ENCODE peak calls at places on chromosome 15, in five cellular contexts. H is HepG2, J is HCT116, O is K562, T is GM12878. Z is an unnamed sample.

GRCh38 chr15:36185438-36185837 is 394.0 kb upstream of the CDIN1 start:
- DNase-seq in H (no peak), O (no peak), J (no peak), T (no peak), Z (no peak)

GRCh38 chr15:70613259-70613658 is 150.1 kb downstream of the UACA start:
- DNase-seq in J (no peak), T (no peak), O (no peak), H (no peak), Z (no peak)

GRCh38 chr15:70512772-70513362 is 250.5 kb downstream of the UACA start:
- DNase-seq in H (peak; percentile 47), J (peak; percentile 71), T (no peak), O (peak; percentile 79), Z (peak; percentile 80)

GRCh38 chr15:66405605-66406004 is 18.9 kb downstream of the MAP2K1 start:
- DNase-seq in J (no peak), H (no peak), O (no peak), T (no peak), Z (no peak)

GRCh38 chr15:56757884-56758283 is 24.6 kb upstream of the ZNF280D start:
- DNase-seq in J (no peak), O (no peak), H (no peak), T (no peak), Z (no peak)

GRCh38 chr15:70783610-70784021 is 20.3 kb upstream of the UACA start:
- DNase-seq in H (peak; percentile 51), T (no peak), J (no peak), O (no peak), Z (no peak)

GRCh38 chr15:68619303-68619698 is 40.5 kb downstream of the CORO2B start:
- DNase-seq in T (no peak), H (no peak), J (no peak), O (no peak), Z (no peak)

GRCh38 chr15:70447081-70447480 is 316.3 kb downstream of the UACA start:
- DNase-seq in O (no peak), H (no peak), T (no peak), J (no peak), Z (no peak)

GRCh38 chr15:85280203-85280602 is 100.2 kb upstream of the AKAP13 start:
- DNase-seq in J (no peak), T (peak; percentile 26), H (no peak), O (no peak), Z (no peak)

GRCh38 chr15:85277847-85278246 is 102.6 kb upstream of the AKAP13 start:
- DNase-seq in J (no peak), O (no peak), T (no peak), H (no peak), Z (no peak)

GRCh38 chr15:85276921-85277320 is 103.5 kb upstream of the AKAP13 start:
- DNase-seq in T (no peak), O (no peak), H (no peak), J (no peak), Z (no peak)

GRCh38 chr15:85276508-85276907 is 103.9 kb upstream of the AKAP13 start:
- DNase-seq in J (no peak), H (no peak), T (no peak), O (no peak), Z (no peak)

GRCh38 chr15:85274315-85275050 is 105.9 kb upstream of the AKAP13 start:
- DNase-seq in H (no peak), O (no peak), J (no peak), T (no peak), Z (no peak)
- TF ChIP-seq SRF in H (no peak), O (no peak), J (no peak), T (no peak), Z (no peak)

DNA sequence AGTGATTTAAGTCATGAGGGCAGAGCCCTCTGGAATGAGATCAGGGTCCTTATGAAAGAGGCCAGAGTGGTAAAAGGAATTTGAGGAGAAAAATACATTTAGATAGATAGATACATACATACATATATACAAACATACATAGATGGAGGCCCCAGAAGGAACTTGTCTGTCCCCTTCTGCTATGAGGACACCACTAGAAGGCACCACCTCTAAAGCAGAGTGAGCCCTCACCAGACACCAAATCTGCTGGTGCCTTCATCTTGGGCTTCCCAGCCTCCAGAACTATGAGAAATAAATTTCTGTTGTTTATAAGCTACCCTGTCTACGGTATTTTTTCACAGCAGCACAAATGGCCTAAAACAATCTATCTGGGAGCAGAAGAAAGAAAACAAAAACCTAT is 7.9 kb downstream of the TBC1D2B start:
- DNase-seq in O (no peak), J (no peak), H (no peak), T (no peak), Z (no peak)
- TF ChIP-seq SRF in O (no peak), J (no peak), H (no peak), T (no peak), Z (no peak)

DNA sequence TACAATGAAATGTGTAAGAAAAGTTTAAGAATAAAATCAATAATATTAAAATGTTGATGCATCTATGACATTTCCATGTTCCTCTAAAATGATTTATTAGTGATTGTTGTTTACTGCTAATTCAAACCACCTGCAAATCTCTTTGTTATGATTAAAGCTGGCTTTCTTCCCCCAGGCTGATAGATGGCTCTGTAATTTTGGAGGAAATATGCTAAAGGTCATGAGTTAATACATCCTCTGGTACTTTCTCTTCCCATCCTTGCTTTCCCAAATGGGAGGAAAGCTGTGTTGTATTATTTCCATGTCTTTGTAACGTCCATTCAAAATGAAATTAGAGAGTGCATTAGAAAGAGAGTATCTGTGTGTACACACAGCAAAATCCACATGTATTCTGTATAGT is 139.5 kb upstream of the TMCO5A start:
- DNase-seq in T (no peak), H (no peak), O (no peak), J (no peak), Z (no peak)
- TF ChIP-seq SRF in T (no peak), H (no peak), O (no peak), J (no peak), Z (no peak)

GRCh38 chr15:63044645-63045437 is 2.3 kb downstream of the TPM1 start:
- DNase-seq in T (no peak), H (no peak), O (no peak), J (no peak), Z (no peak)

GRCh38 chr15:63042879-63043340 is 363 bp downstream of the TPM1 start:
- DNase-seq in O (no peak), J (no peak), T (no peak), H (no peak), Z (no peak)

GRCh38 chr15:63041982-63042878 is at the start of gene TPM1:
- DNase-seq in J (no peak), H (peak; percentile 73), T (no peak), O (no peak), Z (no peak)

GRCh38 chr15:63044077-63044644 is 1.6 kb downstream of the TPM1 start:
- DNase-seq in O (no peak), H (no peak), J (no peak), T (no peak), Z (no peak)

GRCh38 chr15:63043391-63044076 is 987 bp downstream of the TPM1 start:
- DNase-seq in H (no peak), T (no peak), J (no peak), O (peak; percentile 16), Z (no peak)
- TF ChIP-seq SRF in H (no peak), T (no peak), J (no peak), O (no peak), Z (no peak)

DNA sequence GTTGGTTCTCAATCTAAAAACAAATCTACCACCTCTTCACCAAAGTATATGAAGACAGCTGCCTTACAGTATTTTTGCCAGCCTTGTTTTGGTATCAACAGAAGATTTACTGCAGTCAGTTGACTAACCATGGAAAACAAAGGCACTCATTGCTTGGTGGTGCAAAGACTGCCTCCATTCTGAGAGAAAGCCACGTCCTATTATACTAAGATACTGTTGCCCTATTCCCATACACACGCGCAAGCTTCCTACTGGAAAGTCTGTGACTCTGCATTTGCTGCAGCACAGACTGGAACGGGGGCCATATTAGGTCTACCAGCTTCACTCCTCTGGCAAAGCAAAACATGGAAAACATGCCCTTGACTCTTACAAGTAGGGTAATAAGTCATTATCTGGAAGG is 18.0 kb downstream of the MTMR10 start:
- DNase-seq in O (no peak), T (no peak), H (no peak), J (no peak), Z (no peak)
- TF ChIP-seq SRF in O (no peak), T (no peak), H (no peak), J (no peak), Z (no peak)

GRCh38 chr15:80788536-80788935 is 9.4 kb downstream of the CEMIP start:
- DNase-seq in H (no peak), J (no peak), T (no peak), O (no peak), Z (no peak)
- TF ChIP-seq SRF in H (no peak), J (no peak), T (no peak), O (no peak), Z (no peak)

GRCh38 chr15:90471769-90472168 is 58.0 kb upstream of the CRTC3 start:
- DNase-seq in O (no peak), H (no peak), T (no peak), J (no peak), Z (no peak)

GRCh38 chr15:90469723-90470122 is 60.0 kb upstream of the CRTC3 start:
- DNase-seq in T (no peak), O (no peak), H (no peak), J (no peak), Z (no peak)

GRCh38 chr15:90470453-90470852 is 59.3 kb upstream of the CRTC3 start:
- DNase-seq in J (no peak), H (no peak), O (no peak), T (no peak), Z (no peak)

GRCh38 chr15:90465930-90466567 is 63.7 kb upstream of the CRTC3 start:
- DNase-seq in H (no peak), O (no peak), J (no peak), T (no peak), Z (no peak)

DNA sequence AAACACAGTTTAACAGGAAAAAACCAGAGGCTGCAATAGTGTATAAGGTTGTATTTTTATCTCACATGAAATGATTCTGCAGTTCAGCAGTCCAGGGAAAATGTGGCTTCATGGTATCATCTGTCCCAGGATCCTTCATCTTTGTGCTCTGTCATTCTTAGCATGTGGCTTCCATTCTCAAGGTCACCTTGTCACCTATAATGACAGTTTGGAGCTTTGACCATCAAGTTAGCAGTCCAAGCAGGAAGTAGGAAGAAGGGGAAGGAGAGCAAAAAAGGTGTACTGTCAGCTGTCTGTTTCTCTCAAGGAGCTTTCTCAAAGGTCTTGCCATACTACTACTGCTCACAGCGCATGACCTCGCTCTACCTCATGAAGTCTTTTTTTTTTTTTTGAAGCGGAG is 58.6 kb upstream of the CRTC3 start:
- DNase-seq in H (no peak), J (no peak), O (no peak), T (no peak), Z (no peak)
- TF ChIP-seq SRF in H (no peak), J (no peak), O (no peak), T (no peak), Z (no peak)

DNA sequence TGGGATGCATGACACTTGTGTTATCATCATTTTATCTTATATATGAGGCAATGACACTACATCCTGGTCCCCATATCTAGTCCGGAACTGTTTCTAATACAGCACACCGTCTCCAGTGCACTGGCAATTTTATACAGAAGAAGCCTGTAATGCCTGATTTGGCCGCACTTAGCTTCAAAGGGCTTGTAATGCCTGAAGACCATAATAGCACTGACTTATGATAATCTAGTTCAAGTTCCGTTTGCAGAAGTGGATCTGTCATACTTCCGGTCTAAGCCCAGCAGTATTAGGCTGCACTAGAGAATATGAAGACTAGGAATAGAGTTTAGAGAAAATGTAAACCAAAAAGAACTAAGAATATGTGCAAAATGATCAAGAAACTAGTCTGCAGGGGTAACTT is 1.3 kb downstream of the BNIP2 start:
- DNase-seq in J (no peak), H (peak; percentile 15), O (no peak), T (peak; percentile 5), Z (no peak)
- TF ChIP-seq SRF in J (no peak), H (no peak), O (no peak), T (no peak), Z (no peak)

Z was measured in H1.